ENCODE peak calls at places on chromosomes 12 and 14, in seven cellular contexts. D is AG04450, L is ascending aorta, B is transverse colon, J is brain microvascular endothelial cell, V is PC-3, Y is fibroblast of pulmonary artery. P is an unnamed sample.

GRCh38 chr12:31521972-31522371 is 69.0 kb downstream of the DENND5B start:
- DNase-seq in L (no peak), D (peak; percentile 24), J (no peak), Y (peak; percentile 26), B (no peak), V (no peak), P (no peak)

GRCh38 chr14:36955376-36955775 is 217.0 kb downstream of the SLC25A21 start:
- DNase-seq in V (peak; percentile 65), B (no peak), L (no peak), D (no peak), J (no peak), Y (no peak), P (no peak)

GRCh38 chr12:22722779-22723178 is 97.8 kb downstream of the ETNK1 start:
- DNase-seq in D (no peak), V (no peak), L (no peak), Y (no peak), B (no peak), J (no peak), P (no peak)

GRCh38 chr14:68694516-68695235 is 98.2 kb downstream of the ZFP36L1 start:
- DNase-seq in D (no peak), L (no peak), V (peak; percentile 24), B (no peak), Y (peak; percentile 85), J (no peak), P (no peak)

GRCh38 chr12:57199191-57199590 is 17.4 kb upstream of the NXPH4 start:
- DNase-seq in Y (no peak), L (no peak), D (no peak), B (no peak), J (no peak), V (no peak), P (no peak)

GRCh38 chr12:76241371-76241770 is 106.8 kb downstream of the BBS10 start:
- DNase-seq in B (no peak), J (no peak), D (no peak), V (no peak), L (no peak), Y (no peak), P (no peak)

GRCh38 chr14:63564318-63564717 is 21.1 kb upstream of the PPP2R5E start:
- DNase-seq in V (peak; percentile 48), D (no peak), J (no peak), L (peak; percentile 59), B (peak; percentile 35), Y (peak; percentile 36), P (no peak)

GRCh38 chr14:51261151-51261550 is 21.1 kb downstream of the TMX1 start:
- DNase-seq in Y (no peak), L (no peak), V (no peak), D (no peak), J (no peak), B (no peak), P (no peak)

GRCh38 chr14:38553586-38553985 is 297.7 kb upstream of the CLEC14A start:
- DNase-seq in D (peak; percentile 59), L (no peak), Y (peak; percentile 66), J (no peak), B (no peak), V (peak; percentile 36), P (peak; percentile 84)

GRCh38 chr12:25293596-25293995 is 42.9 kb upstream of the KRAS start:
- DNase-seq in L (no peak), J (no peak), Y (no peak), B (no peak), D (no peak), V (no peak), P (no peak)

GRCh38 chr14:34539407-34540180 is at the start of gene EAPP:
- DNase-seq in B (peak; percentile 99), J (peak; percentile 96), L (peak; percentile 99), V (peak; percentile 98), D (peak; percentile 91), Y (peak; percentile 98), P (peak; percentile 87)

GRCh38 chr12:76927170-76927784 is 48.5 kb upstream of the CSRP2 start:
- DNase-seq in B (peak; percentile 24), Y (peak; percentile 56), D (no peak), L (peak; percentile 68), J (peak; percentile 27), V (peak; percentile 70), P (no peak)

GRCh38 chr12:29581641-29582040 is 84.2 kb upstream of the OVCH1 start:
- DNase-seq in Y (no peak), V (peak; percentile 91), J (peak; percentile 56), B (no peak), D (peak; percentile 74), L (no peak), P (peak; percentile 65)

GRCh38 chr12:33439587-33440011 is at the start of gene SYT10:
- DNase-seq in B (no peak), D (no peak), L (no peak), J (no peak), Y (peak; percentile 14), V (no peak), P (no peak)

GRCh38 chr12:15584366-15585041 is 204.7 kb downstream of the EPS8 start:
- DNase-seq in V (peak; percentile 56), B (no peak), D (no peak), J (no peak), L (no peak), Y (peak; percentile 89), P (peak; percentile 67)

GRCh38 chr12:103768467-103769123 is 72.4 kb downstream of the NT5DC3 start:
- DNase-seq in B (no peak), J (no peak), L (no peak), D (no peak), V (peak; percentile 17), Y (peak; percentile 6), P (no peak)

GRCh38 chr14:36605506-36605857 is 23.1 kb upstream of the NKX2-8 start:
- DNase-seq in Y (peak; percentile 11), J (no peak), L (no peak), B (no peak), V (peak; percentile 60), D (no peak), P (no peak)

GRCh38 chr14:76152333-76152681 is 585 bp downstream of the GPATCH2L start:
- DNase-seq in Y (peak; percentile 84), D (peak; percentile 53), J (peak; percentile 91), B (peak; percentile 63), L (peak; percentile 85), V (peak; percentile 80), P (peak; percentile 64)

DNA sequence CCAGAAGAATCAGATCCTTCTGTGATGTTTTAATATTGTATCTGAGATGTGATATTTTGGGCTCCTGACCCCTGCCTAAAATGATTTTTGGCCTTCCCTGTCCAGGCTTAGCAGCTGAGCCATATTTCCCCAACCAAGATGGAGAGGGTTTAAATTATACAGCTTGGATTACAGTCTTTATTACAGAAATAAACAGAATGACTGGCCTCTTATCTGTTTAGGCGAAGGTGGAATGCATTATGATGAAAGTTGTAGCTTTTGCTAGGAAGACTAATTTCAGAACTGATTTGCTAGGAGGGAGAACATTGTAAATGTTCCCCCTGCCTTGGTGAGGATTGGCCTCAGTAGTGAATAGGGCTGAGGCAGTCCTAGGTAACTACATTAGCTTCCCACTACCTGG is 23.3 kb downstream of the BMAL2 start:
- DNase-seq in Y (no peak), V (no peak), J (no peak), L (no peak), D (no peak), B (no peak), P (no peak)
- TF ChIP-seq CTCF in Y (no peak), V (no peak), J (no peak), L (no peak), D (no peak), B (no peak), P (no peak)

DNA sequence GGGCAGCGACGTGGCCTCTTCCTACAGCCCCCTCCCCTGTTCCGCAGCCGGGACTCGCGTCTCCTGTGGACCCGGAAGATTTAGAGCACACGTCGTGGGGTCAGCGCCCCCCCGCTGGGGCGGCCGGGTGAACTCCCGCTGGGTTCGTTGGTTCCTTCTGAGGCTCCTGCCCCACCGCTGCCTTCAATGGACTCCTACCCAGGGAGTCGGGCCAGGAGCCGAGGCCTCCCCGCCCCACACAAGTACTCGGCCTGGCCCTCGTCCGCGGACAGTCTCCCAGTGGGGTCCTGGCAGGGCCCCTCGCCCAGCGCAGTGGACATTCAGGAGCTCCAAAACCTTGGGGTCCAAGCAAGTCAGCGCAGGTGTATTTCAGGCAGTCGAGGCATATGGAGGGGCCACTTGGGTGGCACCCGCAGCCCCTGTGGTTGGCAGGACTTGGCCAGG is 1.2 kb downstream of the MMP17 start:
- DNase-seq in L (no peak), D (no peak), B (no peak), V (peak; percentile 44), J (no peak), Y (no peak), P (no peak)
- H3K4me3 ChIP-seq in L (peak overlapping the region; percentile 65), D (peak overlapping the region; percentile 76), B (peak overlapping the region; percentile 28), V (peak overlapping the region; percentile 85), J (peak overlapping the region; percentile 67), Y (peak overlapping the region; percentile 62), P (peak overlapping the region; percentile 91)

DNA sequence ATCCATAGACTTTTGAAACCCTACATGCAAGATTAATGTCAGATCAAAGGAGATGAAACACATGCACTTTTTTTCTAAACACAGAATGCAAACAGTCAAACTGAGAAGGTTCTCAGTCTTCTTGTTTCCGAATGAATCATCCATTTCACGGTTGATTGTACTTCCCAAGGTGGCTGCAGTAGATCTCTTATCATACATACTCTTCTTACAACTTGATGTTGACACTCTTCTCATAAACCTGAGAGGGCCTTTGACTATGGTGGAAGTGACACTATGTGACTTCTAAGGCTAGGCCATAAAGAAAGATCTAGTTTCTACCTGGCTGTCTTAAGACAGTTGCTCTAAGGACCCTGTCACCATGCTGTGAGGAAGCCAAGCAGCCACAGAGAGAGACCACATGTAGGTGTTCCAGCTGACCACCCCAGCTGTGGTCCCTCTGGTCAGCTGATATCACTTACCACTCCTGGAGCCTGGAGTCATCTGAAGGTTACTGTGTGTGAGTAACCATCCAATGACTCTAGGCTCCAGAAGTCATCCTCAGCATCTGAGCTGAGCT is 67.2 kb upstream of the HMGA2 start:
- DNase-seq in L (no peak), V (peak; percentile 84), D (no peak), Y (no peak), B (no peak), J (no peak), P (no peak)
- TF ChIP-seq CTCF in L (no peak), V (no peak), D (no peak), Y (no peak), B (no peak), J (no peak), P (no peak)

DNA sequence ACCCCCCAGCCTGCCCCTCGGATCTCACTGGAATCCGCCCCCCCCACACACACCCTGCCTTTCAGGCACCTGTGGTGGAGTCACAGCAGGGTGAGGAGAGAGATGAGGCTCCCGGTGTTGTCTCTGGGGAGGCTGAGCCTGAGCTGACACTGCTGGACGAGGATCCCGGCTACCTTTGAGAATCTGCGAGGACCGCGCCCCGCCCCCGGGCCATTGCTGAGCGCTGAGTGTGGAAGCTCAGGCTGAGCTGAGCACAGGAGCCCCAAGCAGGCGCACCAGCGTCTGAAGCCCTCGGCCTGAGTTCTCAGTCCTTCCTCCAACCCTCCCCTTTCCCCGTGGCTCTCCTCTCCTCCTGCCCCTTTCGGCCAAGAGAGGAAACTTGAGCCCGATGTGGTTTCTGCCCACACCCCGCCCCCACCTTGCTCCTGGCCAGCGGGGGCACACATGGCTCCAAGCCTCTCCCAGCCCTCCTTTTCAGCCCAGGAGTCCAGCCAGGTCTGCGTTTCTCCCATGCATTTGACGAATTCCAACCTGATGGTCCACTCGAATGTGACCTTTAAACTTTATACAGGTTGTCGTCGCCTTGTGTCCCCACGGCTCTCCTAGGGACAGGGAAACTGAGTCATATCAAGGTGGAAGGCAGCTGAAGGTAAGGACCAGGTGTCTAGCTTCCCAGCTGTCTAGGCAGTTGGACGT is at the start of gene NFE2:
- DNase-seq in J (peak; percentile 60), V (peak; percentile 79), Y (peak; percentile 61), L (peak; percentile 71), D (peak; percentile 51), B (peak; percentile 54), P (no peak)
- H3K4me3 ChIP-seq in J (peak within 1 kb of the TSS; percentile 26), V (peak within 1 kb of the TSS; percentile 62), Y (peak within 1 kb of the TSS; percentile 37), L (peak within 1 kb of the TSS; percentile 49), D (peak within 1 kb of the TSS; percentile 54), B (no peak within 1 kb of the TSS), P (peak within 1 kb of the TSS; percentile 30)

P was measured in AG09309.